ENCODE peak calls at places on chromosomes 2 and 18, in ten cellular contexts. One of them, this sample, is unnamed.

GRCh38 chr2:73177645-73178255 is 24.6 kb upstream of the NOTO start:
- DNase-seq in ELF-1: no peak
- DNase-seq in memory B cell: peak
- DNase-seq in stomach: no peak
- DNase-seq in activated CD4-positive, CD25-positive, alpha-beta regulatory T cell treated with anti-CD3 and anti-CD28 coated beads, Interleukin-2, amount 50 U/mL, for 16 hours: no peak
- DNase-seq in Right ventricle myocardium inferior: no peak
- DNase-seq in lower lobe of right lung: no peak
- DNase-seq in NCI-H1092 treated with DMSO at 0.1 percent for 48 hours: no peak
- DNase-seq in B cell: peak
- DNase-seq in H4: no peak
- DNase-seq in this sample: peak

GRCh38 chr2:42801388-42801787 is 9.0 kb upstream of the HAAO start:
- DNase-seq in ELF-1: no peak
- DNase-seq in memory B cell: no peak
- DNase-seq in stomach: no peak
- DNase-seq in activated CD4-positive, CD25-positive, alpha-beta regulatory T cell treated with anti-CD3 and anti-CD28 coated beads, Interleukin-2, amount 50 U/mL, for 16 hours: no peak
- DNase-seq in Right ventricle myocardium inferior: no peak
- DNase-seq in lower lobe of right lung: no peak
- DNase-seq in NCI-H1092 treated with DMSO at 0.1 percent for 48 hours: no peak
- DNase-seq in B cell: no peak
- DNase-seq in H4: no peak
- DNase-seq in this sample: no peak

GRCh38 chr18:3186678-3187658 is 32.8 kb downstream of the MYOM1 start:
- DNase-seq in ELF-1: no peak
- DNase-seq in memory B cell: no peak
- DNase-seq in stomach: no peak
- DNase-seq in activated CD4-positive, CD25-positive, alpha-beta regulatory T cell treated with anti-CD3 and anti-CD28 coated beads, Interleukin-2, amount 50 U/mL, for 16 hours: no peak
- DNase-seq in Right ventricle myocardium inferior: no peak
- DNase-seq in lower lobe of right lung: no peak
- DNase-seq in NCI-H1092 treated with DMSO at 0.1 percent for 48 hours: no peak
- DNase-seq in B cell: no peak
- DNase-seq in H4: no peak
- DNase-seq in this sample: no peak

GRCh38 chr18:50446629-50447028 is 71.8 kb downstream of the SKA1 start:
- DNase-seq in ELF-1: no peak
- DNase-seq in memory B cell: no peak
- DNase-seq in stomach: no peak
- DNase-seq in activated CD4-positive, CD25-positive, alpha-beta regulatory T cell treated with anti-CD3 and anti-CD28 coated beads, Interleukin-2, amount 50 U/mL, for 16 hours: no peak
- DNase-seq in Right ventricle myocardium inferior: no peak
- DNase-seq in lower lobe of right lung: no peak
- DNase-seq in NCI-H1092 treated with DMSO at 0.1 percent for 48 hours: no peak
- DNase-seq in B cell: no peak
- DNase-seq in H4: no peak
- DNase-seq in this sample: no peak

GRCh38 chr18:77132369-77133050 is at the start of gene MBP:
- DNase-seq in ELF-1: peak
- DNase-seq in memory B cell: no peak
- DNase-seq in stomach: peak
- DNase-seq in activated CD4-positive, CD25-positive, alpha-beta regulatory T cell treated with anti-CD3 and anti-CD28 coated beads, Interleukin-2, amount 50 U/mL, for 16 hours: no peak
- DNase-seq in Right ventricle myocardium inferior: peak
- DNase-seq in lower lobe of right lung: peak
- DNase-seq in NCI-H1092 treated with DMSO at 0.1 percent for 48 hours: peak
- DNase-seq in B cell: peak
- DNase-seq in H4: no peak
- DNase-seq in this sample: peak

GRCh38 chr2:9735335-9735734 is 104.5 kb upstream of the YWHAQ start:
- DNase-seq in ELF-1: no peak
- DNase-seq in memory B cell: no peak
- DNase-seq in stomach: no peak
- DNase-seq in activated CD4-positive, CD25-positive, alpha-beta regulatory T cell treated with anti-CD3 and anti-CD28 coated beads, Interleukin-2, amount 50 U/mL, for 16 hours: no peak
- DNase-seq in Right ventricle myocardium inferior: no peak
- DNase-seq in lower lobe of right lung: no peak
- DNase-seq in NCI-H1092 treated with DMSO at 0.1 percent for 48 hours: no peak
- DNase-seq in B cell: no peak
- DNase-seq in H4: no peak
- DNase-seq in this sample: no peak

GRCh38 chr2:55364189-55365055 is 55.2 kb downstream of the CCDC88A start:
- DNase-seq in ELF-1: no peak
- DNase-seq in memory B cell: no peak
- DNase-seq in stomach: peak
- DNase-seq in activated CD4-positive, CD25-positive, alpha-beta regulatory T cell treated with anti-CD3 and anti-CD28 coated beads, Interleukin-2, amount 50 U/mL, for 16 hours: no peak
- DNase-seq in Right ventricle myocardium inferior: no peak
- DNase-seq in lower lobe of right lung: no peak
- DNase-seq in NCI-H1092 treated with DMSO at 0.1 percent for 48 hours: no peak
- DNase-seq in B cell: no peak
- DNase-seq in H4: peak
- DNase-seq in this sample: no peak

GRCh38 chr18:79257480-79257879 is 138.2 kb upstream of the NFATC1 start:
- DNase-seq in ELF-1: no peak
- DNase-seq in memory B cell: no peak
- DNase-seq in stomach: no peak
- DNase-seq in activated CD4-positive, CD25-positive, alpha-beta regulatory T cell treated with anti-CD3 and anti-CD28 coated beads, Interleukin-2, amount 50 U/mL, for 16 hours: no peak
- DNase-seq in Right ventricle myocardium inferior: no peak
- DNase-seq in lower lobe of right lung: no peak
- DNase-seq in NCI-H1092 treated with DMSO at 0.1 percent for 48 hours: no peak
- DNase-seq in B cell: no peak
- DNase-seq in H4: no peak
- DNase-seq in this sample: no peak

GRCh38 chr2:205865794-205866490 is 183.6 kb downstream of the NRP2 start:
- DNase-seq in ELF-1: no peak
- DNase-seq in memory B cell: no peak
- DNase-seq in stomach: no peak
- DNase-seq in activated CD4-positive, CD25-positive, alpha-beta regulatory T cell treated with anti-CD3 and anti-CD28 coated beads, Interleukin-2, amount 50 U/mL, for 16 hours: no peak
- DNase-seq in Right ventricle myocardium inferior: no peak
- DNase-seq in lower lobe of right lung: no peak
- DNase-seq in NCI-H1092 treated with DMSO at 0.1 percent for 48 hours: peak
- DNase-seq in B cell: no peak
- DNase-seq in H4: peak
- DNase-seq in this sample: no peak

GRCh38 chr18:79881695-79882094 is 69.8 kb downstream of the SLC66A2 start:
- DNase-seq in ELF-1: no peak
- DNase-seq in memory B cell: no peak
- DNase-seq in stomach: no peak
- DNase-seq in activated CD4-positive, CD25-positive, alpha-beta regulatory T cell treated with anti-CD3 and anti-CD28 coated beads, Interleukin-2, amount 50 U/mL, for 16 hours: no peak
- DNase-seq in Right ventricle myocardium inferior: no peak
- DNase-seq in lower lobe of right lung: peak
- DNase-seq in NCI-H1092 treated with DMSO at 0.1 percent for 48 hours: no peak
- DNase-seq in B cell: no peak
- DNase-seq in H4: no peak
- DNase-seq in this sample: no peak

GRCh38 chr18:35616664-35617423 is 35.3 kb downstream of the GALNT1 start:
- DNase-seq in ELF-1: peak
- DNase-seq in memory B cell: peak
- DNase-seq in stomach: peak
- DNase-seq in activated CD4-positive, CD25-positive, alpha-beta regulatory T cell treated with anti-CD3 and anti-CD28 coated beads, Interleukin-2, amount 50 U/mL, for 16 hours: peak
- DNase-seq in Right ventricle myocardium inferior: no peak
- DNase-seq in lower lobe of right lung: peak
- DNase-seq in NCI-H1092 treated with DMSO at 0.1 percent for 48 hours: no peak
- DNase-seq in B cell: peak
- DNase-seq in H4: peak
- DNase-seq in this sample: peak

GRCh38 chr18:49849331-49850217 is 36.2 kb upstream of the ACAA2 start:
- DNase-seq in ELF-1: peak
- DNase-seq in memory B cell: no peak
- DNase-seq in stomach: peak
- DNase-seq in activated CD4-positive, CD25-positive, alpha-beta regulatory T cell treated with anti-CD3 and anti-CD28 coated beads, Interleukin-2, amount 50 U/mL, for 16 hours: no peak
- DNase-seq in Right ventricle myocardium inferior: no peak
- DNase-seq in lower lobe of right lung: peak
- DNase-seq in NCI-H1092 treated with DMSO at 0.1 percent for 48 hours: peak
- DNase-seq in B cell: no peak
- DNase-seq in H4: peak
- DNase-seq in this sample: peak

GRCh38 chr18:47528343-47528742 is 276.9 kb upstream of the SKOR2 start:
- DNase-seq in ELF-1: no peak
- DNase-seq in memory B cell: no peak
- DNase-seq in stomach: no peak
- DNase-seq in activated CD4-positive, CD25-positive, alpha-beta regulatory T cell treated with anti-CD3 and anti-CD28 coated beads, Interleukin-2, amount 50 U/mL, for 16 hours: no peak
- DNase-seq in Right ventricle myocardium inferior: no peak
- DNase-seq in lower lobe of right lung: no peak
- DNase-seq in NCI-H1092 treated with DMSO at 0.1 percent for 48 hours: no peak
- DNase-seq in B cell: no peak
- DNase-seq in H4: no peak
- DNase-seq in this sample: no peak

GRCh38 chr2:236714061-236714460 is 144.4 kb downstream of the ACKR3 start:
- DNase-seq in ELF-1: peak
- DNase-seq in memory B cell: no peak
- DNase-seq in stomach: no peak
- DNase-seq in activated CD4-positive, CD25-positive, alpha-beta regulatory T cell treated with anti-CD3 and anti-CD28 coated beads, Interleukin-2, amount 50 U/mL, for 16 hours: no peak
- DNase-seq in Right ventricle myocardium inferior: no peak
- DNase-seq in lower lobe of right lung: no peak
- DNase-seq in NCI-H1092 treated with DMSO at 0.1 percent for 48 hours: no peak
- DNase-seq in B cell: no peak
- DNase-seq in H4: peak
- DNase-seq in this sample: no peak

GRCh38 chr18:32902566-32903330 is 129.9 kb upstream of the KLHL14 start:
- DNase-seq in ELF-1: no peak
- DNase-seq in memory B cell: no peak
- DNase-seq in stomach: no peak
- DNase-seq in activated CD4-positive, CD25-positive, alpha-beta regulatory T cell treated with anti-CD3 and anti-CD28 coated beads, Interleukin-2, amount 50 U/mL, for 16 hours: no peak
- DNase-seq in Right ventricle myocardium inferior: no peak
- DNase-seq in lower lobe of right lung: no peak
- DNase-seq in NCI-H1092 treated with DMSO at 0.1 percent for 48 hours: no peak
- DNase-seq in B cell: peak
- DNase-seq in H4: no peak
- DNase-seq in this sample: no peak

GRCh38 chr18:10979411-10979810 is 170.0 kb downstream of the PIEZO2 start:
- DNase-seq in ELF-1: no peak
- DNase-seq in memory B cell: no peak
- DNase-seq in stomach: no peak
- DNase-seq in activated CD4-positive, CD25-positive, alpha-beta regulatory T cell treated with anti-CD3 and anti-CD28 coated beads, Interleukin-2, amount 50 U/mL, for 16 hours: no peak
- DNase-seq in Right ventricle myocardium inferior: no peak
- DNase-seq in lower lobe of right lung: no peak
- DNase-seq in NCI-H1092 treated with DMSO at 0.1 percent for 48 hours: no peak
- DNase-seq in B cell: no peak
- DNase-seq in H4: no peak
- DNase-seq in this sample: no peak

GRCh38 chr2:95381212-95382127 is 21.0 kb upstream of the FAHD2A start:
- DNase-seq in ELF-1: no peak
- DNase-seq in memory B cell: no peak
- DNase-seq in stomach: no peak
- DNase-seq in activated CD4-positive, CD25-positive, alpha-beta regulatory T cell treated with anti-CD3 and anti-CD28 coated beads, Interleukin-2, amount 50 U/mL, for 16 hours: no peak
- DNase-seq in Right ventricle myocardium inferior: no peak
- DNase-seq in lower lobe of right lung: no peak
- DNase-seq in NCI-H1092 treated with DMSO at 0.1 percent for 48 hours: no peak
- DNase-seq in B cell: no peak
- DNase-seq in H4: no peak
- DNase-seq in this sample: no peak

GRCh38 chr18:48868468-48869466 is 82.0 kb downstream of the SMAD7 start:
- DNase-seq in ELF-1: no peak
- DNase-seq in memory B cell: peak
- DNase-seq in stomach: peak
- DNase-seq in activated CD4-positive, CD25-positive, alpha-beta regulatory T cell treated with anti-CD3 and anti-CD28 coated beads, Interleukin-2, amount 50 U/mL, for 16 hours: peak
- DNase-seq in Right ventricle myocardium inferior: no peak
- DNase-seq in lower lobe of right lung: peak
- DNase-seq in NCI-H1092 treated with DMSO at 0.1 percent for 48 hours: peak
- DNase-seq in B cell: peak
- DNase-seq in H4: no peak
- DNase-seq in this sample: no peak

GRCh38 chr2:47321411-47322031 is 81.4 kb upstream of the MSH2 start:
- DNase-seq in ELF-1: no peak
- DNase-seq in memory B cell: no peak
- DNase-seq in stomach: no peak
- DNase-seq in activated CD4-positive, CD25-positive, alpha-beta regulatory T cell treated with anti-CD3 and anti-CD28 coated beads, Interleukin-2, amount 50 U/mL, for 16 hours: no peak
- DNase-seq in Right ventricle myocardium inferior: no peak
- DNase-seq in lower lobe of right lung: peak
- DNase-seq in NCI-H1092 treated with DMSO at 0.1 percent for 48 hours: no peak
- DNase-seq in B cell: no peak
- DNase-seq in H4: no peak
- DNase-seq in this sample: no peak

GRCh38 chr2:15750433-15750814 is 158.8 kb downstream of the DDX1 start:
- DNase-seq in ELF-1: no peak
- DNase-seq in memory B cell: no peak
- DNase-seq in stomach: no peak
- DNase-seq in activated CD4-positive, CD25-positive, alpha-beta regulatory T cell treated with anti-CD3 and anti-CD28 coated beads, Interleukin-2, amount 50 U/mL, for 16 hours: no peak
- DNase-seq in Right ventricle myocardium inferior: no peak
- DNase-seq in lower lobe of right lung: no peak
- DNase-seq in NCI-H1092 treated with DMSO at 0.1 percent for 48 hours: no peak
- DNase-seq in B cell: no peak
- DNase-seq in H4: no peak
- DNase-seq in this sample: no peak

GRCh38 chr18:56716692-56717146 is 65.6 kb downstream of the WDR7 start:
- DNase-seq in ELF-1: no peak
- DNase-seq in memory B cell: no peak
- DNase-seq in stomach: no peak
- DNase-seq in activated CD4-positive, CD25-positive, alpha-beta regulatory T cell treated with anti-CD3 and anti-CD28 coated beads, Interleukin-2, amount 50 U/mL, for 16 hours: no peak
- DNase-seq in Right ventricle myocardium inferior: no peak
- DNase-seq in lower lobe of right lung: no peak
- DNase-seq in NCI-H1092 treated with DMSO at 0.1 percent for 48 hours: no peak
- DNase-seq in B cell: no peak
- DNase-seq in H4: no peak
- DNase-seq in this sample: no peak

GRCh38 chr2:210503622-210504300 is 27.2 kb upstream of the LANCL1 start:
- DNase-seq in ELF-1: no peak
- DNase-seq in memory B cell: no peak
- DNase-seq in stomach: no peak
- DNase-seq in activated CD4-positive, CD25-positive, alpha-beta regulatory T cell treated with anti-CD3 and anti-CD28 coated beads, Interleukin-2, amount 50 U/mL, for 16 hours: no peak
- DNase-seq in Right ventricle myocardium inferior: no peak
- DNase-seq in lower lobe of right lung: no peak
- DNase-seq in NCI-H1092 treated with DMSO at 0.1 percent for 48 hours: peak
- DNase-seq in B cell: no peak
- DNase-seq in H4: no peak
- DNase-seq in this sample: no peak

GRCh38 chr2:173986805-173987204 is 21.6 kb upstream of the SP3 start:
- DNase-seq in ELF-1: no peak
- DNase-seq in memory B cell: no peak
- DNase-seq in stomach: no peak
- DNase-seq in activated CD4-positive, CD25-positive, alpha-beta regulatory T cell treated with anti-CD3 and anti-CD28 coated beads, Interleukin-2, amount 50 U/mL, for 16 hours: no peak
- DNase-seq in Right ventricle myocardium inferior: no peak
- DNase-seq in lower lobe of right lung: no peak
- DNase-seq in NCI-H1092 treated with DMSO at 0.1 percent for 48 hours: no peak
- DNase-seq in B cell: no peak
- DNase-seq in H4: no peak
- DNase-seq in this sample: no peak

GRCh38 chr2:223859070-223859469 is 21.7 kb upstream of the AP1S3 start:
- DNase-seq in ELF-1: no peak
- DNase-seq in memory B cell: no peak
- DNase-seq in stomach: no peak
- DNase-seq in activated CD4-positive, CD25-positive, alpha-beta regulatory T cell treated with anti-CD3 and anti-CD28 coated beads, Interleukin-2, amount 50 U/mL, for 16 hours: no peak
- DNase-seq in Right ventricle myocardium inferior: no peak
- DNase-seq in lower lobe of right lung: no peak
- DNase-seq in NCI-H1092 treated with DMSO at 0.1 percent for 48 hours: no peak
- DNase-seq in B cell: no peak
- DNase-seq in H4: no peak
- DNase-seq in this sample: no peak

GRCh38 chr2:64929329-64929728 is 59.9 kb upstream of the SLC1A4 start:
- DNase-seq in ELF-1: no peak
- DNase-seq in memory B cell: no peak
- DNase-seq in stomach: no peak
- DNase-seq in activated CD4-positive, CD25-positive, alpha-beta regulatory T cell treated with anti-CD3 and anti-CD28 coated beads, Interleukin-2, amount 50 U/mL, for 16 hours: no peak
- DNase-seq in Right ventricle myocardium inferior: no peak
- DNase-seq in lower lobe of right lung: no peak
- DNase-seq in NCI-H1092 treated with DMSO at 0.1 percent for 48 hours: no peak
- DNase-seq in B cell: no peak
- DNase-seq in H4: no peak
- DNase-seq in this sample: no peak

GRCh38 chr2:27723372-27724144 is 48.0 kb upstream of the MRPL33 start:
- DNase-seq in ELF-1: peak
- DNase-seq in memory B cell: no peak
- DNase-seq in stomach: peak
- DNase-seq in activated CD4-positive, CD25-positive, alpha-beta regulatory T cell treated with anti-CD3 and anti-CD28 coated beads, Interleukin-2, amount 50 U/mL, for 16 hours: no peak
- DNase-seq in Right ventricle myocardium inferior: no peak
- DNase-seq in lower lobe of right lung: peak
- DNase-seq in NCI-H1092 treated with DMSO at 0.1 percent for 48 hours: no peak
- DNase-seq in B cell: no peak
- DNase-seq in H4: peak
- DNase-seq in this sample: peak